ENCODE peak calls at places on chromosomes 3 and 15, in seven cellular contexts. O, A, V, Z, N, H and X are unnamed samples.

GRCh38 chr15:81358248-81358647 is 15.8 kb downstream of the TMC3 start:
- DNase-seq in O (no peak), H (no peak), Z (no peak), N (no peak), A (no peak), V (no peak), X (no peak)

GRCh38 chr15:74725241-74725774 is at the start of gene CYP1A1:
- DNase-seq in H (no peak), O (peak; percentile 43), N (peak; percentile 34), V (no peak), Z (peak; percentile 52), A (no peak), X (no peak)

GRCh38 chr15:74889882-74890768 is at the start of gene MPI:
- DNase-seq in H (peak; percentile 82), Z (peak; percentile 93), V (peak; percentile 30), N (peak; percentile 85), O (peak; percentile 91), A (peak; percentile 72), X (peak; percentile 88)

GRCh38 chr3:3827111-3827510 is 27.9 kb downstream of the LRRN1 start:
- DNase-seq in A (no peak), H (no peak), O (no peak), V (no peak), Z (no peak), N (no peak), X (no peak)

GRCh38 chr15:63945838-63946298 is 100.4 kb downstream of the DAPK2 start:
- DNase-seq in Z (no peak), A (no peak), O (no peak), N (no peak), V (no peak), H (no peak), X (no peak)

GRCh38 chr3:98763814-98764691 is 913 bp downstream of the ST3GAL6 start:
- DNase-seq in N (no peak), H (no peak), O (no peak), Z (no peak), V (no peak), A (no peak), X (no peak)

GRCh38 chr3:17070560-17070959 is 185.8 kb downstream of the PLCL2 start:
- DNase-seq in Z (peak; percentile 73), V (no peak), A (no peak), H (no peak), O (peak; percentile 58), N (no peak), X (peak; percentile 81)

GRCh38 chr3:6921876-6922275 is 61.0 kb downstream of the GRM7 start:
- DNase-seq in V (no peak), Z (no peak), N (no peak), O (no peak), H (no peak), A (no peak), X (no peak)

GRCh38 chr3:64489361-64490044 is 198.3 kb downstream of the ADAMTS9 start:
- DNase-seq in O (peak; percentile 93), N (no peak), H (no peak), V (no peak), A (no peak), Z (no peak), X (no peak)

GRCh38 chr15:98085003-98085639 is 124.6 kb downstream of the ARRDC4 start:
- DNase-seq in A (peak; percentile 12), V (peak; percentile 16), N (peak; percentile 16), H (peak; percentile 2), O (peak; percentile 16), Z (no peak), X (peak; percentile 18)

GRCh38 chr3:183160616-183161015 is 1.9 kb downstream of the LAMP3 start:
- DNase-seq in Z (no peak), A (no peak), V (no peak), H (no peak), N (no peak), O (no peak), X (no peak)

GRCh38 chr3:193053031-193053430 is 135.4 kb upstream of the MB21D2 start:
- DNase-seq in N (no peak), A (no peak), Z (no peak), V (no peak), O (no peak), H (no peak), X (no peak)

GRCh38 chr15:53511175-53511574 is 248.3 kb downstream of the WDR72 start:
- DNase-seq in O (no peak), Z (no peak), A (no peak), V (no peak), H (no peak), N (no peak), X (no peak)

GRCh38 chr15:88511161-88511560 is 35.3 kb downstream of the DET1 start:
- DNase-seq in H (no peak), N (no peak), O (no peak), V (no peak), Z (no peak), A (no peak), X (no peak)

GRCh38 chr15:48414015-48414414 is 82.8 kb downstream of the DUT start:
- DNase-seq in Z (no peak), O (no peak), V (no peak), A (no peak), N (no peak), H (no peak), X (no peak)

GRCh38 chr15:97995881-97996603 is 35.5 kb downstream of the ARRDC4 start:
- DNase-seq in A (no peak), V (no peak), N (no peak), O (no peak), H (no peak), Z (no peak), X (no peak)

GRCh38 chr15:68608206-68608843 is 29.5 kb downstream of the CORO2B start:
- DNase-seq in A (no peak), O (no peak), V (no peak), N (no peak), H (no peak), Z (peak; percentile 95), X (no peak)

GRCh38 chr15:77781131-77782051 is 148.7 kb upstream of the LINGO1 start:
- DNase-seq in V (no peak), Z (no peak), H (no peak), N (no peak), O (no peak), A (no peak), X (no peak)

GRCh38 chr3:33453331-33453761 is 13.1 kb upstream of the UBP1 start:
- DNase-seq in Z (no peak), O (no peak), H (no peak), N (no peak), A (no peak), V (no peak), X (no peak)

GRCh38 chr3:189458536-189458935 is 172.7 kb upstream of the TP63 start:
- DNase-seq in A (no peak), H (no peak), O (no peak), N (no peak), V (no peak), Z (no peak), X (peak; percentile 69)

GRCh38 chr3:66499881-66500574 is 794 bp downstream of the LRIG1 start:
- DNase-seq in A (no peak), Z (peak; percentile 62), H (no peak), O (peak; percentile 31), V (no peak), N (peak; percentile 47), X (no peak)

GRCh38 chr3:141412087-141412935 is 44.0 kb downstream of the ZBTB38 start:
- DNase-seq in V (peak; percentile 76), Z (peak; percentile 62), N (peak; percentile 46), O (no peak), H (no peak), A (peak; percentile 18), X (no peak)

GRCh38 chr3:179933872-179934271 is 102.9 kb downstream of the PEX5L start:
- DNase-seq in H (no peak), Z (no peak), N (no peak), O (no peak), A (no peak), V (no peak), X (no peak)

GRCh38 chr3:159785276-159785675 is 203.4 kb upstream of the IL12A start:
- DNase-seq in V (no peak), O (no peak), A (no peak), H (no peak), Z (no peak), N (no peak), X (no peak)

GRCh38 chr3:114519415-114519814 is 225.6 kb downstream of the TIGIT start:
- DNase-seq in N (no peak), V (peak; percentile 36), H (no peak), A (no peak), Z (no peak), O (no peak), X (no peak)

GRCh38 chr3:23041918-23042696 is 161.0 kb upstream of the UBE2E2 start:
- DNase-seq in A (no peak), O (no peak), H (no peak), N (no peak), V (no peak), Z (no peak), X (no peak)

GRCh38 chr3:43506644-43507043 is 115.2 kb downstream of the ANO10 start:
- DNase-seq in Z (no peak), V (no peak), H (no peak), A (no peak), O (no peak), N (no peak), X (no peak)

GRCh38 chr3:188510366-188510765 is 356.4 kb downstream of the LPP start:
- DNase-seq in A (no peak), H (no peak), Z (no peak), N (no peak), O (no peak), V (peak; percentile 79), X (no peak)

GRCh38 chr15:44194397-44195150 is 497 bp downstream of the FRMD5 start:
- DNase-seq in H (peak; percentile 2), Z (peak; percentile 47), A (peak; percentile 12), V (peak; percentile 33), N (peak; percentile 57), O (peak; percentile 33), X (no peak)

GRCh38 chr3:8990266-8991215 is 27.3 kb upstream of the RAD18 start:
- DNase-seq in N (no peak), V (peak; percentile 82), Z (no peak), H (no peak), O (peak; percentile 25), A (no peak), X (no peak)

GRCh38 chr3:51340311-51340829 is 44.7 kb upstream of the MANF start:
- DNase-seq in Z (no peak), A (no peak), V (peak; percentile 78), O (no peak), H (no peak), N (no peak), X (peak; percentile 3)

GRCh38 chr3:106438916-106439315 is 570.1 kb upstream of the CBLB start:
- DNase-seq in A (no peak), Z (no peak), H (no peak), V (no peak), N (no peak), O (peak; percentile 10), X (no peak)

GRCh38 chr3:42012935-42013651 is 51.2 kb upstream of the ULK4 start:
- DNase-seq in V (no peak), H (peak; percentile 47), O (peak; percentile 73), Z (peak; percentile 85), A (peak; percentile 43), N (peak; percentile 60), X (no peak)

GRCh38 chr15:61084944-61085367 is 144.1 kb downstream of the RORA start:
- DNase-seq in A (no peak), N (no peak), V (no peak), H (no peak), Z (no peak), O (peak; percentile 82), X (no peak)

GRCh38 chr3:123287962-123288302 is 86.2 kb downstream of the SEC22A start:
- DNase-seq in V (no peak), A (no peak), Z (no peak), O (no peak), H (no peak), N (no peak), X (peak; percentile 52)